ENCODE peak calls at places on chromosomes 3 and 15, in four cellular contexts. One of them, this sample, is unnamed.

GRCh38 chr15:62895139-62895866 is 147.2 kb upstream of the TPM1 start:
- DNase-seq in GM12878: no peak
- DNase-seq in K562: no peak
- DNase-seq in endothelial cell of umbilical vein: peak
- DNase-seq in this sample: peak

GRCh38 chr15:66825731-66826130 is 123.7 kb downstream of the SMAD6 start:
- DNase-seq in endothelial cell of umbilical vein: no peak
- DNase-seq in GM12878: no peak
- DNase-seq in K562: no peak
- DNase-seq in this sample: no peak

GRCh38 chr3:4512895-4513616 is 19.9 kb downstream of the ITPR1 start:
- DNase-seq in GM12878: no peak
- DNase-seq in K562: peak
- DNase-seq in endothelial cell of umbilical vein: no peak
- DNase-seq in this sample: no peak

GRCh38 chr15:42590619-42591237 is 15.3 kb downstream of the STARD9 start:
- DNase-seq in GM12878: no peak
- DNase-seq in K562: no peak
- DNase-seq in endothelial cell of umbilical vein: no peak
- DNase-seq in this sample: no peak

GRCh38 chr3:50616770-50617095 is 218 bp upstream of the MAPKAPK3 start:
- DNase-seq in K562: peak
- DNase-seq in GM12878: peak
- DNase-seq in endothelial cell of umbilical vein: peak
- DNase-seq in this sample: peak

GRCh38 chr15:39700301-39700700 is 82.3 kb downstream of the FSIP1 start:
- DNase-seq in K562: no peak
- DNase-seq in GM12878: no peak
- DNase-seq in endothelial cell of umbilical vein: no peak
- DNase-seq in this sample: no peak

GRCh38 chr3:69999191-70000027 is at the start of gene SAMMSON:
- DNase-seq in K562: peak
- DNase-seq in GM12878: no peak
- DNase-seq in endothelial cell of umbilical vein: no peak
- DNase-seq in this sample: peak

GRCh38 chr3:171972965-171973364 is 66.4 kb upstream of the FNDC3B start:
- DNase-seq in GM12878: no peak
- DNase-seq in endothelial cell of umbilical vein: no peak
- DNase-seq in K562: no peak
- DNase-seq in this sample: no peak

GRCh38 chr3:175105066-175105465 is 245.9 kb downstream of the NAALADL2 start:
- DNase-seq in endothelial cell of umbilical vein: peak
- DNase-seq in K562: no peak
- DNase-seq in GM12878: no peak
- DNase-seq in this sample: peak

GRCh38 chr15:72534522-72534921 is 60.4 kb downstream of the ARIH1 start:
- DNase-seq in GM12878: no peak
- DNase-seq in endothelial cell of umbilical vein: no peak
- DNase-seq in K562: no peak
- DNase-seq in this sample: no peak
- TF ChIP-seq FOS in GM12878: no peak
- TF ChIP-seq FOS in endothelial cell of umbilical vein: no peak
- TF ChIP-seq FOS in K562: no peak
- TF ChIP-seq FOS in this sample: no peak

GRCh38 chr3:188208751-188209433 is 54.9 kb downstream of the LPP start:
- DNase-seq in GM12878: no peak
- DNase-seq in endothelial cell of umbilical vein: no peak
- DNase-seq in K562: no peak
- DNase-seq in this sample: peak
- TF ChIP-seq FOS in GM12878: no peak
- TF ChIP-seq FOS in endothelial cell of umbilical vein: no peak
- TF ChIP-seq FOS in K562: no peak
- TF ChIP-seq FOS in this sample: no peak

GRCh38 chr3:146781606-146782005 is 176.5 kb upstream of the PLSCR5 start:
- DNase-seq in endothelial cell of umbilical vein: no peak
- DNase-seq in K562: no peak
- DNase-seq in GM12878: no peak
- DNase-seq in this sample: peak

GRCh38 chr3:146780251-146780650 is 175.1 kb upstream of the PLSCR5 start:
- DNase-seq in K562: no peak
- DNase-seq in endothelial cell of umbilical vein: no peak
- DNase-seq in GM12878: no peak
- DNase-seq in this sample: peak

GRCh38 chr3:146777941-146778340 is 172.8 kb upstream of the PLSCR5 start:
- DNase-seq in endothelial cell of umbilical vein: no peak
- DNase-seq in K562: no peak
- DNase-seq in GM12878: no peak
- DNase-seq in this sample: no peak

GRCh38 chr3:146781059-146781458 is 175.9 kb upstream of the PLSCR5 start:
- DNase-seq in endothelial cell of umbilical vein: no peak
- DNase-seq in K562: no peak
- DNase-seq in GM12878: no peak
- DNase-seq in this sample: no peak

DNA sequence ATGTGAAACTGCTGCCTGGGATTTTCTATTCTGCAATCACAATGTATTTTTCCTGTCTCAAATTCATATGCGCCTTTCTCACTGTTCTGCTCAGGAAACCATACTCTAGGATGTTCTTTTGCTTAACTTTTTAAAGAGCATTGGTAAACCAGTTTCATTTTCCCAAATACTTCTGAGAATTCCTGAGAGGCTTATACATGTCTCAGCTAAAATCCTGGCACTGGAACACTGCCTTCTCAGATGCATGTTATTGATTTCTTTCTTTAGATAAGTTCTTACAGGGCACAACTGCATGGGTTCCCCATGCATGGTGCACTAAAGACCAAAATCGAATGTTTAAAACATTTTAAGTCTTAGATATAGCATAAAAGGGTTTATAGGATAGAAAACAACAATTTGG is 178.3 kb upstream of the PLSCR5 start:
- DNase-seq in K562: no peak
- DNase-seq in endothelial cell of umbilical vein: no peak
- DNase-seq in GM12878: no peak
- DNase-seq in this sample: no peak
- TF ChIP-seq FOS in K562: no peak
- TF ChIP-seq FOS in endothelial cell of umbilical vein: no peak
- TF ChIP-seq FOS in GM12878: no peak
- TF ChIP-seq FOS in this sample: no peak

DNA sequence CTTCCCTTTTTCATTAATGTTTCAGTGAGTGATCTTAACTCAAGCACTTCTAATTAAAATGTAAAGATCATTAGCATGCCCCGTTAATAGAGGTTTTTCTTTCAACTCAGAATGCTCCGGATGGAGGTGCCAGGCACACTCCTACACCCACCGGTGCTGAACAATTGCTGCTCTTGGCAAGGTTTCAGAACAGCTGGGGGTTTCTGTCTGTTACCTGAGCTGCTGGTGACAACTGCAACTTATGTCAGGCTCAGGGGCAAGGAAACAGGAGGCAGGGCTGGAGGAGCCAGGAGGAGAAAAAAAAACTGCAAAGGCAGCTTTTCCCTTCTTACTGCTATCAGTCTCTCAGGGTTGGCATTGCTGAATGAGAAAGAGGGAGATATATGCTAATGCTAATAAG is 250.1 kb downstream of the DIPK2A start:
- DNase-seq in K562: no peak
- DNase-seq in endothelial cell of umbilical vein: no peak
- DNase-seq in GM12878: no peak
- DNase-seq in this sample: no peak
- TF ChIP-seq FOS in K562: no peak
- TF ChIP-seq FOS in endothelial cell of umbilical vein: no peak
- TF ChIP-seq FOS in GM12878: no peak
- TF ChIP-seq FOS in this sample: no peak

DNA sequence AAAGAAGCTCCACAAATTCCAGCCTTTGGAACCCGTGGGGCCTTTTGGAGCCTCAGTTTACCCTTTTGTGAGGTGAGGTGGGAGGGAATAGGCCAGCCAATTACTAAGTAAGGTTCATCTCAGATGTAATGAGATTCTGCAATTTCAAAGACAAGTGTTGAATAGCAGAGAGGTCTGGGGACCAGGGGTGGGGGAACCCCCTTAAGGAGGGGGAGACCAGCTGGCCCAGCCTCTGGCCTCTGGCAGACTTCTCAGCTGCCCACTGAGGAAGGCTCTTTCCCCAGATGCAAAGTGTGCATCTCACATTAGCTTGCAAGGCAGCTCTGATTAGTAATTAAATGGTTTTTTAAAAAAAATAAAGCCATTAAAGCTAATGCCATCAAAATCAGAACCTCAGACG is 176.5 kb upstream of the TLE3 start:
- DNase-seq in GM12878: no peak
- DNase-seq in K562: no peak
- DNase-seq in endothelial cell of umbilical vein: no peak
- DNase-seq in this sample: no peak
- TF ChIP-seq FOS in GM12878: no peak
- TF ChIP-seq FOS in K562: no peak
- TF ChIP-seq FOS in endothelial cell of umbilical vein: no peak
- TF ChIP-seq FOS in this sample: no peak